ENCODE peak calls at places on chromosomes 2 and 18, in six cellular contexts. A is SIG-M5; B is central memory CD4-positive, alpha-beta T cell; H is coronary artery; M is mammary epithelial cell; K is HTR-8/SVneo. E is an unnamed sample.

GRCh38 chr2:70529663-70530062 is 24.0 kb downstream of the TGFA start:
- DNase-seq in K (no peak), H (no peak), B (no peak), M (no peak), A (no peak), E (no peak)

GRCh38 chr18:41569867-41570266 is 385.2 kb upstream of the PIK3C3 start:
- DNase-seq in H (no peak), K (no peak), B (no peak), M (no peak), A (no peak), E (no peak)

GRCh38 chr2:219001577-219002394 is 8.6 kb upstream of the CRYBA2 start:
- DNase-seq in M (peak), A (no peak), B (no peak), H (no peak), K (no peak), E (no peak)

GRCh38 chr2:61421611-61422010 is 49.3 kb downstream of the USP34 start:
- DNase-seq in M (no peak), K (no peak), H (no peak), A (no peak), B (peak), E (no peak)

GRCh38 chr2:111028720-111029119 is 92.0 kb upstream of the BCL2L11 start:
- DNase-seq in A (no peak), H (no peak), M (peak), B (no peak), K (no peak), E (no peak)

GRCh38 chr2:167509585-167509984 is 621.3 kb downstream of the XIRP2 start:
- DNase-seq in M (peak), B (no peak), K (peak), H (no peak), A (no peak), E (no peak)

GRCh38 chr2:118224144-118224887 is 136.0 kb downstream of the INSIG2 start:
- DNase-seq in A (no peak), K (no peak), H (no peak), B (peak), M (no peak), E (no peak)

GRCh38 chr2:177314194-177314593 is 49.7 kb upstream of the NFE2L2 start:
- DNase-seq in B (no peak), M (peak), A (no peak), K (no peak), H (no peak), E (no peak)

GRCh38 chr2:11477994-11478393 is 12.0 kb upstream of the E2F6 start:
- DNase-seq in H (no peak), B (peak), M (peak), K (peak), A (no peak), E (peak)

GRCh38 chr2:220394433-220394832 is 767.0 kb downstream of the SLC4A3 start:
- DNase-seq in A (no peak), B (no peak), H (no peak), M (peak), K (peak), E (no peak)

GRCh38 chr2:237700583-237701032 is 73.2 kb downstream of the LRRFIP1 start:
- DNase-seq in H (peak), B (peak), M (no peak), K (no peak), A (no peak), E (no peak)

GRCh38 chr18:36195427-36196122 is 8.3 kb downstream of the MOCOS start:
- DNase-seq in H (no peak), A (no peak), M (no peak), K (no peak), B (no peak), E (no peak)

GRCh38 chr2:95525294-95526035 is 40.9 kb upstream of the TRIM43B start:
- DNase-seq in K (no peak), H (no peak), M (no peak), A (no peak), B (no peak), E (no peak)

GRCh38 chr18:79616651-79617518 is 62.7 kb upstream of the CTDP1 start:
- DNase-seq in M (peak), H (no peak), K (peak), A (no peak), B (no peak), E (no peak)

GRCh38 chr2:219506153-219506801 is 7.6 kb downstream of the GMPPA start:
- DNase-seq in B (no peak), K (no peak), A (no peak), M (no peak), H (no peak), E (no peak)

GRCh38 chr2:3805120-3805519 is 101.7 kb downstream of the DCDC2C start:
- DNase-seq in M (no peak), A (no peak), B (no peak), H (no peak), K (no peak), E (no peak)

GRCh38 chr2:69989422-69990128 is 28.1 kb upstream of the ASPRV1 start:
- DNase-seq in A (no peak), B (no peak), H (no peak), M (no peak), K (no peak), E (no peak)

GRCh38 chr2:200778038-200778437 is 33.7 kb upstream of the BZW1 start:
- DNase-seq in A (no peak), M (no peak), H (no peak), B (no peak), K (no peak), E (no peak)